ENCODE peak calls at places on chromosome 1, in six cellular contexts. X, E, D, B, O and P are unnamed samples.

GRCh38 chr1:241828576-241828975 is 19.4 kb upstream of the EXO1 start:
- DNase-seq in X (peak), E (no peak), D (no peak), B (no peak), O (peak), P (no peak)

GRCh38 chr1:244226440-244226839 is 175.4 kb downstream of the ZBTB18 start:
- DNase-seq in X (no peak), E (no peak), D (no peak), B (no peak), O (peak), P (no peak)

GRCh38 chr1:205319081-205320018 is 2.2 kb downstream of the NUAK2 start:
- DNase-seq in X (peak), E (no peak), D (peak), B (peak), O (peak), P (peak)

GRCh38 chr1:236685917-236686814 is at the start of gene ACTN2:
- DNase-seq in X (peak), E (no peak), D (no peak), B (no peak), O (peak), P (no peak)

GRCh38 chr1:91273875-91274274 is 130.8 kb downstream of the HFM1 start:
- DNase-seq in X (peak), E (no peak), D (no peak), B (no peak), O (peak), P (no peak)

GRCh38 chr1:155717041-155717440 is 28.1 kb downstream of the DAP3 start:
- DNase-seq in X (no peak), E (no peak), D (no peak), B (peak), O (no peak), P (no peak)

GRCh38 chr1:52571783-52572182 is 18.9 kb upstream of the TUT4 start:
- DNase-seq in X (peak), E (no peak), D (no peak), B (no peak), O (no peak), P (no peak)

GRCh38 chr1:91608876-91609275 is 108.2 kb downstream of the CDC7 start:
- DNase-seq in X (peak), E (peak), D (no peak), B (no peak), O (peak), P (no peak)

GRCh38 chr1:198657550-198658064 is 18.8 kb downstream of the PTPRC start:
- DNase-seq in X (peak), E (peak), D (no peak), B (no peak), O (peak), P (peak)

GRCh38 chr1:245156736-245157505 is 2.1 kb downstream of the KIF26B start:
- DNase-seq in X (peak), E (no peak), D (no peak), B (no peak), O (peak), P (peak)

GRCh38 chr1:17862125-17862524 is 107.0 kb downstream of the ACTL8 start:
- DNase-seq in X (no peak), E (no peak), D (no peak), B (no peak), O (no peak), P (no peak)

GRCh38 chr1:156020293-156021086 is at the start of gene SSR2:
- DNase-seq in X (peak), E (peak), D (peak), B (peak), O (peak), P (peak)